ENCODE peak calls at places on chromosomes 1 and 21, in six cellular contexts. One of them, this sample, is unnamed.

GRCh38 chr1:32353886-32354570 is 8.3 kb downstream of the FAM229A start:
- DNase-seq in glutamatergic neuron: no peak
- DNase-seq in nucleus accumbens: no peak
- DNase-seq in AG09309: no peak
- DNase-seq in IMR-90: peak; percentile 85
- DNase-seq in endothelial cell of umbilical vein: peak; percentile 26
- DNase-seq in this sample: no peak

GRCh38 chr1:198167436-198167934 is 10.7 kb downstream of the NEK7 start:
- DNase-seq in IMR-90: peak; percentile 51
- DNase-seq in nucleus accumbens: no peak
- DNase-seq in endothelial cell of umbilical vein: peak; percentile 70
- DNase-seq in glutamatergic neuron: no peak
- DNase-seq in AG09309: no peak
- DNase-seq in this sample: no peak

GRCh38 chr1:77744576-77744975 is 15.1 kb downstream of the USP33 start:
- DNase-seq in nucleus accumbens: no peak
- DNase-seq in glutamatergic neuron: no peak
- DNase-seq in IMR-90: no peak
- DNase-seq in endothelial cell of umbilical vein: no peak
- DNase-seq in AG09309: no peak
- DNase-seq in this sample: no peak

GRCh38 chr1:201447911-201448871 is 20.8 kb downstream of the PHLDA3 start:
- DNase-seq in IMR-90: peak; percentile 70
- DNase-seq in endothelial cell of umbilical vein: peak; percentile 57
- DNase-seq in nucleus accumbens: peak; percentile 74
- DNase-seq in glutamatergic neuron: peak; percentile 84
- DNase-seq in AG09309: no peak
- DNase-seq in this sample: peak; percentile 62

GRCh38 chr1:36142121-36142520 is 7.2 kb downstream of the TRAPPC3 start:
- DNase-seq in IMR-90: no peak
- DNase-seq in AG09309: no peak
- DNase-seq in glutamatergic neuron: no peak
- DNase-seq in endothelial cell of umbilical vein: no peak
- DNase-seq in nucleus accumbens: no peak
- DNase-seq in this sample: no peak

GRCh38 chr1:204420039-204421004 is 8.7 kb upstream of the PPP1R15B start:
- DNase-seq in nucleus accumbens: no peak
- DNase-seq in endothelial cell of umbilical vein: no peak
- DNase-seq in glutamatergic neuron: no peak
- DNase-seq in IMR-90: peak; percentile 22
- DNase-seq in AG09309: no peak
- DNase-seq in this sample: no peak

GRCh38 chr1:86394416-86394815 is 1.7 kb downstream of the ODF2L start:
- DNase-seq in endothelial cell of umbilical vein: peak; percentile 70
- DNase-seq in nucleus accumbens: no peak
- DNase-seq in glutamatergic neuron: no peak
- DNase-seq in AG09309: no peak
- DNase-seq in IMR-90: peak; percentile 49
- DNase-seq in this sample: no peak

GRCh38 chr1:4587721-4588120 is 66.7 kb upstream of the AJAP1 start:
- DNase-seq in IMR-90: no peak
- DNase-seq in AG09309: no peak
- DNase-seq in glutamatergic neuron: no peak
- DNase-seq in endothelial cell of umbilical vein: no peak
- DNase-seq in nucleus accumbens: no peak
- DNase-seq in this sample: no peak

GRCh38 chr1:113592223-113592622 is 167.1 kb downstream of the PHTF1 start:
- DNase-seq in AG09309: no peak
- DNase-seq in nucleus accumbens: no peak
- DNase-seq in glutamatergic neuron: no peak
- DNase-seq in IMR-90: no peak
- DNase-seq in endothelial cell of umbilical vein: no peak
- DNase-seq in this sample: no peak

GRCh38 chr1:46800742-46801141 is 1.9 kb downstream of the CYP4B1 start:
- DNase-seq in AG09309: no peak
- DNase-seq in endothelial cell of umbilical vein: no peak
- DNase-seq in nucleus accumbens: no peak
- DNase-seq in glutamatergic neuron: no peak
- DNase-seq in IMR-90: no peak
- DNase-seq in this sample: no peak

GRCh38 chr1:233613252-233614172 is at the start of gene KCNK1:
- DNase-seq in AG09309: peak; percentile 87
- DNase-seq in endothelial cell of umbilical vein: peak; percentile 29
- DNase-seq in glutamatergic neuron: peak; percentile 56
- DNase-seq in IMR-90: peak; percentile 65
- DNase-seq in nucleus accumbens: peak; percentile 59
- DNase-seq in this sample: peak; percentile 85

GRCh38 chr21:29372063-29372802 is 73.5 kb downstream of the BACH1 start:
- DNase-seq in endothelial cell of umbilical vein: peak; percentile 75
- DNase-seq in AG09309: peak; percentile 47
- DNase-seq in nucleus accumbens: no peak
- DNase-seq in IMR-90: peak; percentile 84
- DNase-seq in glutamatergic neuron: no peak
- DNase-seq in this sample: peak; percentile 38

GRCh38 chr1:89085781-89086180 is 20.8 kb upstream of the GBP1 start:
- DNase-seq in IMR-90: peak; percentile 56
- DNase-seq in nucleus accumbens: no peak
- DNase-seq in endothelial cell of umbilical vein: peak; percentile 67
- DNase-seq in AG09309: no peak
- DNase-seq in glutamatergic neuron: no peak
- DNase-seq in this sample: no peak

GRCh38 chr21:27741736-27742135 is 774.8 kb upstream of the ADAMTS5 start:
- DNase-seq in IMR-90: no peak
- DNase-seq in glutamatergic neuron: no peak
- DNase-seq in AG09309: no peak
- DNase-seq in endothelial cell of umbilical vein: no peak
- DNase-seq in nucleus accumbens: no peak
- DNase-seq in this sample: no peak

GRCh38 chr1:81549588-81550127 is 251.1 kb upstream of the ADGRL2 start:
- DNase-seq in IMR-90: peak; percentile 52
- DNase-seq in AG09309: peak; percentile 14
- DNase-seq in endothelial cell of umbilical vein: peak; percentile 77
- DNase-seq in nucleus accumbens: no peak
- DNase-seq in glutamatergic neuron: no peak
- DNase-seq in this sample: no peak

GRCh38 chr1:31715873-31716220 is 12.0 kb upstream of the COL16A1 start:
- DNase-seq in endothelial cell of umbilical vein: peak; percentile 18
- DNase-seq in IMR-90: no peak
- DNase-seq in glutamatergic neuron: no peak
- DNase-seq in AG09309: no peak
- DNase-seq in nucleus accumbens: no peak
- DNase-seq in this sample: no peak

GRCh38 chr1:26029864-26030481 is 8.4 kb downstream of the EXTL1 start:
- DNase-seq in endothelial cell of umbilical vein: no peak
- DNase-seq in glutamatergic neuron: no peak
- DNase-seq in AG09309: no peak
- DNase-seq in nucleus accumbens: no peak
- DNase-seq in IMR-90: no peak
- DNase-seq in this sample: no peak

GRCh38 chr1:46719689-46720088 is 775 bp upstream of the EFCAB14 start:
- DNase-seq in IMR-90: no peak
- DNase-seq in AG09309: no peak
- DNase-seq in endothelial cell of umbilical vein: peak; percentile 40
- DNase-seq in glutamatergic neuron: no peak
- DNase-seq in nucleus accumbens: no peak
- DNase-seq in this sample: no peak

GRCh38 chr21:25909341-25909740 is 174.6 kb downstream of the GABPA start:
- DNase-seq in glutamatergic neuron: no peak
- DNase-seq in IMR-90: no peak
- DNase-seq in nucleus accumbens: no peak
- DNase-seq in AG09309: no peak
- DNase-seq in endothelial cell of umbilical vein: no peak
- DNase-seq in this sample: no peak

GRCh38 chr1:78650114-78650513 is 483 bp downstream of the IFI44 start:
- DNase-seq in endothelial cell of umbilical vein: peak; percentile 33
- DNase-seq in glutamatergic neuron: no peak
- DNase-seq in AG09309: no peak
- DNase-seq in IMR-90: no peak
- DNase-seq in nucleus accumbens: no peak
- DNase-seq in this sample: no peak

This sample was measured in NCI-H1048.